ENCODE peak calls at places on chromosomes 2 and 18, in nine cellular contexts. One of them, this sample, is unnamed.

GRCh38 chr2:12965540-12966269 is 249.0 kb downstream of the TRIB2 start:
- DNase-seq in endothelial cell of umbilical vein: peak; percentile 84
- DNase-seq in neural progenitor cell: no peak
- DNase-seq in MM.1S: peak; percentile 25
- DNase-seq in HCT116: no peak
- DNase-seq in mammary epithelial cell: peak; percentile 57
- DNase-seq in HepG2: no peak
- DNase-seq in PC-3: peak; percentile 72
- DNase-seq in astrocyte: peak; percentile 76
- DNase-seq in this sample: peak; percentile 86

GRCh38 chr2:37343537-37344434 is 644 bp upstream of the QPCT start:
- DNase-seq in PC-3: peak; percentile 31
- DNase-seq in astrocyte: peak; percentile 69
- DNase-seq in endothelial cell of umbilical vein: peak; percentile 47
- DNase-seq in HCT116: no peak
- DNase-seq in mammary epithelial cell: peak; percentile 28
- DNase-seq in neural progenitor cell: peak; percentile 26
- DNase-seq in MM.1S: peak; percentile 64
- DNase-seq in HepG2: peak; percentile 54
- DNase-seq in this sample: peak; percentile 85

GRCh38 chr2:43759195-43759594 is 14.6 kb upstream of the DYNC2LI1 start:
- DNase-seq in HCT116: peak; percentile 23
- DNase-seq in PC-3: peak; percentile 91
- DNase-seq in neural progenitor cell: no peak
- DNase-seq in MM.1S: no peak
- DNase-seq in mammary epithelial cell: peak; percentile 84
- DNase-seq in astrocyte: peak; percentile 89
- DNase-seq in endothelial cell of umbilical vein: peak; percentile 34
- DNase-seq in HepG2: peak; percentile 80
- DNase-seq in this sample: peak; percentile 89

GRCh38 chr2:190407246-190407661 is 901 bp upstream of the MFSD6 start:
- DNase-seq in MM.1S: no peak
- DNase-seq in neural progenitor cell: peak; percentile 52
- DNase-seq in HepG2: no peak
- DNase-seq in PC-3: peak; percentile 5
- DNase-seq in mammary epithelial cell: no peak
- DNase-seq in astrocyte: no peak
- DNase-seq in endothelial cell of umbilical vein: no peak
- DNase-seq in HCT116: no peak
- DNase-seq in this sample: no peak

GRCh38 chr2:233240897-233241296 is 10.6 kb upstream of the ATG16L1 start:
- DNase-seq in mammary epithelial cell: peak; percentile 68
- DNase-seq in HCT116: no peak
- DNase-seq in MM.1S: peak; percentile 59
- DNase-seq in endothelial cell of umbilical vein: no peak
- DNase-seq in PC-3: peak; percentile 67
- DNase-seq in HepG2: no peak
- DNase-seq in astrocyte: no peak
- DNase-seq in neural progenitor cell: no peak
- DNase-seq in this sample: no peak

GRCh38 chr2:20282916-20283592 is 58.1 kb upstream of the SDC1 start:
- DNase-seq in MM.1S: no peak
- DNase-seq in HCT116: no peak
- DNase-seq in mammary epithelial cell: no peak
- DNase-seq in PC-3: no peak
- DNase-seq in endothelial cell of umbilical vein: peak; percentile 41
- DNase-seq in HepG2: no peak
- DNase-seq in astrocyte: peak; percentile 44
- DNase-seq in neural progenitor cell: no peak
- DNase-seq in this sample: no peak

GRCh38 chr18:63683152-63683551 is 19.6 kb upstream of the SERPINB11 start:
- DNase-seq in HepG2: no peak
- DNase-seq in mammary epithelial cell: peak; percentile 97
- DNase-seq in astrocyte: peak; percentile 76
- DNase-seq in endothelial cell of umbilical vein: no peak
- DNase-seq in MM.1S: no peak
- DNase-seq in neural progenitor cell: peak; percentile 58
- DNase-seq in PC-3: peak; percentile 97
- DNase-seq in HCT116: no peak
- DNase-seq in this sample: peak; percentile 97

GRCh38 chr2:207670887-207671286 is 40.6 kb upstream of the CCNYL1 start:
- DNase-seq in neural progenitor cell: peak; percentile 14
- DNase-seq in endothelial cell of umbilical vein: no peak
- DNase-seq in mammary epithelial cell: no peak
- DNase-seq in HepG2: no peak
- DNase-seq in PC-3: no peak
- DNase-seq in MM.1S: no peak
- DNase-seq in astrocyte: no peak
- DNase-seq in HCT116: no peak
- DNase-seq in this sample: no peak

GRCh38 chr2:152456262-152456661 is 121.3 kb downstream of the FMNL2 start:
- DNase-seq in MM.1S: no peak
- DNase-seq in PC-3: peak; percentile 74
- DNase-seq in astrocyte: peak; percentile 70
- DNase-seq in HCT116: peak; percentile 21
- DNase-seq in endothelial cell of umbilical vein: no peak
- DNase-seq in HepG2: peak; percentile 52
- DNase-seq in mammary epithelial cell: peak; percentile 69
- DNase-seq in neural progenitor cell: no peak
- DNase-seq in this sample: peak; percentile 26

DNA sequence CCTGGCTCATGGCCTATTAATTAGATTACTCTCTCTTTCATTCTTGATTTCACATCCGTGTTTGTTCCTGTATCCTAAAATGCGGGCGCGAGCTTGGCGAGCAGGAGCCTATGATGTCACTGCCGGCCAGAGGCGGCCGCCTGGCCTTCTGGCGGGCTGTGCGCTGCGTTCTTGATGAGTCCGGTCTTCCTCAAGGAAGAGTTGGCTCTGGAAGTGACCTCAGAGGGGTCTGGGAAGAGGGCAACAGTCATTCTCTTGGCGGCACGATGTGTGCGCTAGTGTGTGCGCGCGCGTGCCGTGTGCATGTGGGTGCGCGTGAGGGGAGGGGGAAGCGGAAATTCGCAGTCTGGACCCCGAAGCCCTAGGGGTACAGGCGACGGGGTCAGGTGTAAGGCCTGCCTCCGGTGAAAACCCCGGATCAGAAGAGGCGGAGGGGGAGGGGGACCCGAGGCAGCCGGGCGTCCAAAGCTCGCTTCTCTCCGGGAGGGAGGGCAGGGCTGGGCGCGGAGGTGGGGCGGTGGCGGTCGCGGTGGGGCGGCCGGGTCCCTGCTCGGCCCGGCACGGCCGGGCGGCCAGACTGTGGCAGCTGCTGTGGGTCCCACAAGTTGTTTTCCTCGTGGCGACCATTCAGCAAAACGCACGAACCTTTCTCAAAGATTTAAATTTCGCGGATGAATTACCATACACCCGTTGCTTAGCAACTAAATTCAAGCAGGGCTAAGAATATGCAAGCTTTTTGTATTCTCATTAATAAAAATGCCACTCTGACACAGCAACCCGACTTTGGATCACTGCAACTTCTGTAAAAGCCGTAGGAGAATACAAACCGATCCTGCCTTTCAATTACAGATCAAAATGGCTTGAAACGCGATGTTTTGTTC is 8.4 kb downstream of the POU3F3 start:
- DNase-seq in mammary epithelial cell: no peak
- DNase-seq in endothelial cell of umbilical vein: no peak
- DNase-seq in HCT116: no peak
- DNase-seq in MM.1S: no peak
- DNase-seq in astrocyte: peak; percentile 70
- DNase-seq in PC-3: no peak
- DNase-seq in neural progenitor cell: peak; percentile 79
- DNase-seq in HepG2: no peak
- DNase-seq in this sample: peak; percentile 27
- TF ChIP-seq EZH2 in mammary epithelial cell: peak; percentile 44
- TF ChIP-seq EZH2 in endothelial cell of umbilical vein: peak; percentile 41
- TF ChIP-seq EZH2 in HCT116: no peak
- TF ChIP-seq EZH2 in MM.1S: no peak
- TF ChIP-seq EZH2 in astrocyte: peak; percentile 80
- TF ChIP-seq EZH2 in PC-3: no peak
- TF ChIP-seq EZH2 in neural progenitor cell: peak; percentile 94
- TF ChIP-seq EZH2 in HepG2: peak; percentile 67
- TF ChIP-seq EZH2 in this sample: no peak

GRCh38 chr2:178193496-178193822 is 853 bp upstream of the OSBPL6 start:
- DNase-seq in endothelial cell of umbilical vein: no peak
- DNase-seq in HCT116: no peak
- DNase-seq in neural progenitor cell: no peak
- DNase-seq in astrocyte: no peak
- DNase-seq in MM.1S: no peak
- DNase-seq in PC-3: peak; percentile 58
- DNase-seq in HepG2: peak; percentile 85
- DNase-seq in mammary epithelial cell: no peak
- DNase-seq in this sample: no peak

GRCh38 chr2:178190938-178191910 is 3.1 kb upstream of the OSBPL6 start:
- DNase-seq in PC-3: peak; percentile 33
- DNase-seq in endothelial cell of umbilical vein: no peak
- DNase-seq in mammary epithelial cell: peak; percentile 27
- DNase-seq in MM.1S: no peak
- DNase-seq in astrocyte: no peak
- DNase-seq in HepG2: no peak
- DNase-seq in HCT116: no peak
- DNase-seq in neural progenitor cell: no peak
- DNase-seq in this sample: peak; percentile 19

GRCh38 chr2:178194600-178195389 is 483 bp downstream of the OSBPL6 start:
- DNase-seq in HepG2: no peak
- DNase-seq in neural progenitor cell: peak; percentile 77
- DNase-seq in mammary epithelial cell: peak; percentile 73
- DNase-seq in PC-3: peak; percentile 58
- DNase-seq in HCT116: no peak
- DNase-seq in endothelial cell of umbilical vein: peak; percentile 71
- DNase-seq in MM.1S: peak; percentile 15
- DNase-seq in astrocyte: peak; percentile 54
- DNase-seq in this sample: peak; percentile 86

GRCh38 chr2:178195390-178196166 is 1.3 kb downstream of the OSBPL6 start:
- DNase-seq in neural progenitor cell: no peak
- DNase-seq in mammary epithelial cell: no peak
- DNase-seq in astrocyte: no peak
- DNase-seq in HCT116: no peak
- DNase-seq in PC-3: no peak
- DNase-seq in MM.1S: no peak
- DNase-seq in HepG2: no peak
- DNase-seq in endothelial cell of umbilical vein: no peak
- DNase-seq in this sample: no peak

GRCh38 chr2:178193823-178194599 is at the start of gene OSBPL6:
- DNase-seq in astrocyte: peak; percentile 74
- DNase-seq in PC-3: peak; percentile 84
- DNase-seq in MM.1S: peak; percentile 86
- DNase-seq in endothelial cell of umbilical vein: peak; percentile 88
- DNase-seq in HepG2: peak; percentile 28
- DNase-seq in neural progenitor cell: peak; percentile 94
- DNase-seq in mammary epithelial cell: peak; percentile 91
- DNase-seq in HCT116: peak; percentile 51
- DNase-seq in this sample: peak; percentile 94
- H3K9ac ChIP-seq in astrocyte: peak within 1 kb of the TSS; percentile 85
- H3K9ac ChIP-seq in PC-3: peak within 1 kb of the TSS; percentile 73
- H3K9ac ChIP-seq in MM.1S: peak within 1 kb of the TSS; percentile 47
- H3K9ac ChIP-seq in endothelial cell of umbilical vein: peak within 1 kb of the TSS; percentile 50
- H3K9ac ChIP-seq in HepG2: no peak within 1 kb of the TSS
- H3K9ac ChIP-seq in neural progenitor cell: peak within 1 kb of the TSS; percentile 48
- H3K9ac ChIP-seq in mammary epithelial cell: peak within 1 kb of the TSS; percentile 73
- H3K9ac ChIP-seq in HCT116: peak within 1 kb of the TSS; percentile 71
- H3K9ac ChIP-seq in this sample: peak within 1 kb of the TSS; percentile 80

GRCh38 chr2:202038471-202039277 is 5.0 kb downstream of the FZD7 start:
- DNase-seq in neural progenitor cell: peak; percentile 48
- DNase-seq in PC-3: peak; percentile 33
- DNase-seq in MM.1S: no peak
- DNase-seq in astrocyte: peak; percentile 65
- DNase-seq in mammary epithelial cell: peak; percentile 55
- DNase-seq in HCT116: peak; percentile 29
- DNase-seq in endothelial cell of umbilical vein: no peak
- DNase-seq in HepG2: no peak
- DNase-seq in this sample: peak; percentile 65
- H3K4me3 ChIP-seq in neural progenitor cell: peak overlapping the region; percentile 93
- H3K4me3 ChIP-seq in PC-3: no peak overlapping the region
- H3K4me3 ChIP-seq in MM.1S: no peak overlapping the region
- H3K4me3 ChIP-seq in astrocyte: peak overlapping the region; percentile 77
- H3K4me3 ChIP-seq in mammary epithelial cell: peak overlapping the region; percentile 79
- H3K4me3 ChIP-seq in HCT116: no peak overlapping the region
- H3K4me3 ChIP-seq in endothelial cell of umbilical vein: no peak overlapping the region
- H3K4me3 ChIP-seq in HepG2: no peak overlapping the region
- H3K4me3 ChIP-seq in this sample: peak overlapping the region; percentile 80

GRCh38 chr18:42510540-42510939 is 555.5 kb downstream of the PIK3C3 start:
- DNase-seq in PC-3: no peak
- DNase-seq in endothelial cell of umbilical vein: no peak
- DNase-seq in astrocyte: no peak
- DNase-seq in neural progenitor cell: no peak
- DNase-seq in HepG2: no peak
- DNase-seq in HCT116: no peak
- DNase-seq in MM.1S: no peak
- DNase-seq in mammary epithelial cell: no peak
- DNase-seq in this sample: no peak

GRCh38 chr18:42508683-42509347 is 553.8 kb downstream of the PIK3C3 start:
- DNase-seq in astrocyte: no peak
- DNase-seq in HepG2: no peak
- DNase-seq in MM.1S: no peak
- DNase-seq in PC-3: no peak
- DNase-seq in neural progenitor cell: no peak
- DNase-seq in HCT116: no peak
- DNase-seq in mammary epithelial cell: no peak
- DNase-seq in endothelial cell of umbilical vein: no peak
- DNase-seq in this sample: no peak

GRCh38 chr18:42513416-42513815 is 558.4 kb downstream of the PIK3C3 start:
- DNase-seq in neural progenitor cell: no peak
- DNase-seq in PC-3: no peak
- DNase-seq in HepG2: no peak
- DNase-seq in astrocyte: no peak
- DNase-seq in endothelial cell of umbilical vein: no peak
- DNase-seq in HCT116: no peak
- DNase-seq in MM.1S: no peak
- DNase-seq in mammary epithelial cell: no peak
- DNase-seq in this sample: no peak

GRCh38 chr18:42514522-42514921 is 559.5 kb downstream of the PIK3C3 start:
- DNase-seq in HepG2: no peak
- DNase-seq in neural progenitor cell: no peak
- DNase-seq in mammary epithelial cell: peak; percentile 70
- DNase-seq in HCT116: no peak
- DNase-seq in PC-3: no peak
- DNase-seq in endothelial cell of umbilical vein: no peak
- DNase-seq in MM.1S: no peak
- DNase-seq in astrocyte: peak; percentile 84
- DNase-seq in this sample: peak; percentile 59

DNA sequence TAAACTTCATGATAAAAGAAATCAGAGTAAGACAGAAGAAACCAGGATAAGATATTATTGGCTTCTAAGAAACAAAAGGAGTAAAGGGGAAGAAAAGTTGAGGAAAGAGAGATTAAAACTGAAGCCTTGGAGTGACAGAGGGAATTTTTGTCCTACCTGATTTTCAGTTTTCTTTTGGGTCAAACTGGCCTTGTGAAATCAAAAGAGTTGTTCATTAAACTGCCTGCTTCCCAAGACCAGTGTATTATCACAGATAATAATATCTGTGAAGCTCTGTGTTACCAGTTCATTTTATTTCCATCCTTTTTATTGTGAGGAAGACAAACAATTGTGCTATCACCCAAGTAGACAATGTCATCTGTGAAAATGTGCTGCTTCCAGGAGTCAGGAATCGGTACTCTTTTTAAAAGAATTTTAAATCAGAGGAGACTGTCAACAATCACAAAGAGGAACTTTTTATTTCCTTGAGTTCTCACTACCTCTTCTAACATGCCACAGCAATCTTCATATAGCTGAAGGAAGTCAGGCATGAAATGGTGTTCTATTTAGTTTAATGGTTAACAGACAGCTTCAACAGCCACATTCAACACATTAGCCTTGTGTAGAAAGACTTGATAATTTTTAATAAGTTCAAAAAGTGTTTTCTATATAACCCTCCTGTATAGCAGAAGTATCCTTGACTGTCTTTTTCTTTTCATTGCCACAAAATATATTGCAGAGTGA is 554.8 kb downstream of the PIK3C3 start:
- DNase-seq in HCT116: no peak
- DNase-seq in MM.1S: no peak
- DNase-seq in astrocyte: no peak
- DNase-seq in endothelial cell of umbilical vein: no peak
- DNase-seq in neural progenitor cell: no peak
- DNase-seq in HepG2: no peak
- DNase-seq in PC-3: no peak
- DNase-seq in mammary epithelial cell: no peak
- DNase-seq in this sample: no peak
- TF ChIP-seq EZH2 in HCT116: no peak
- TF ChIP-seq EZH2 in MM.1S: no peak
- TF ChIP-seq EZH2 in astrocyte: no peak
- TF ChIP-seq EZH2 in endothelial cell of umbilical vein: no peak
- TF ChIP-seq EZH2 in neural progenitor cell: no peak
- TF ChIP-seq EZH2 in HepG2: no peak
- TF ChIP-seq EZH2 in PC-3: no peak
- TF ChIP-seq EZH2 in mammary epithelial cell: no peak
- TF ChIP-seq EZH2 in this sample: no peak

This sample was measured in GM23248.